ENCODE peak calls at places on chromosomes 6 and 20, in eight cellular contexts. S is GM10248, B is endothelial cell, G is hepatocyte, J is bronchial epithelial cell, K is lung, H is fibroblast of the aortic adventitia, O is kidney epithelial cell. R is an unnamed sample.
A peak's percentile ranks its signal among the peaks of the same experiment; 100 is the strongest.

GRCh38 chr6:134134654-134135053 is 82.2 kb upstream of the SLC2A12 start:
- DNase-seq in S (no peak), B (no peak), G (no peak), J (no peak), K (no peak), H (no peak), O (no peak), R (no peak)

GRCh38 chr20:39016496-39016895 is 54.4 kb downstream of the DHX35 start:
- DNase-seq in S (no peak), B (no peak), G (no peak), J (peak; percentile 83), K (no peak), H (no peak), O (no peak), R (no peak)

GRCh38 chr6:89122625-89123024 is 4.8 kb upstream of the SRSF12 start:
- DNase-seq in S (peak; percentile 48), B (no peak), G (peak; percentile 65), J (peak; percentile 44), K (peak; percentile 7), H (peak; percentile 52), O (no peak), R (no peak)

GRCh38 chr6:126318797-126319196 is 21.1 kb upstream of the CENPW start:
- DNase-seq in S (no peak), B (no peak), G (no peak), J (no peak), K (no peak), H (no peak), O (no peak), R (no peak)

GRCh38 chr20:6824401-6824800 is 56.9 kb downstream of the BMP2 start:
- DNase-seq in S (no peak), B (no peak), G (no peak), J (peak; percentile 78), K (no peak), H (no peak), O (no peak), R (no peak)

GRCh38 chr6:166627875-166628849 is 1.1 kb upstream of the RPS6KA2 start:
- DNase-seq in S (peak; percentile 57), B (peak; percentile 87), G (peak; percentile 81), J (peak; percentile 28), K (peak; percentile 75), H (peak; percentile 51), O (no peak), R (peak; percentile 90)

GRCh38 chr6:37618916-37619605 is 78.6 kb downstream of the MDGA1 start:
- DNase-seq in S (no peak), B (no peak), G (no peak), J (no peak), K (no peak), H (no peak), O (no peak), R (no peak)

GRCh38 chr20:4666001-4666470 is 55.7 kb upstream of the PRND start:
- DNase-seq in S (no peak), B (no peak), G (no peak), J (peak; percentile 92), K (no peak), H (peak; percentile 56), O (no peak), R (no peak)

GRCh38 chr6:136994782-136995181 is 50.0 kb downstream of the IL20RA start:
- DNase-seq in S (no peak), B (no peak), G (peak; percentile 13), J (no peak), K (no peak), H (no peak), O (no peak), R (no peak)

GRCh38 chr6:29071831-29072723 is 15.0 kb downstream of the OR2B3 start:
- DNase-seq in S (peak; percentile 23), B (peak; percentile 52), G (peak; percentile 59), J (peak; percentile 46), K (no peak), H (peak; percentile 1), O (no peak), R (peak; percentile 50)

GRCh38 chr20:41030536-41031242 is 2.1 kb downstream of the TOP1 start:
- DNase-seq in S (no peak), B (no peak), G (no peak), J (peak; percentile 68), K (no peak), H (peak; percentile 71), O (no peak), R (no peak)

GRCh38 chr6:5763871-5764270 is 242.9 kb downstream of the NRN1 start:
- DNase-seq in S (peak; percentile 44), B (no peak), G (no peak), J (no peak), K (no peak), H (peak; percentile 25), O (peak; percentile 51), R (no peak)

GRCh38 chr20:37680420-37680819 is 13.4 kb upstream of the CTNNBL1 start:
- DNase-seq in S (no peak), B (no peak), G (peak; percentile 26), J (peak; percentile 41), K (no peak), H (no peak), O (no peak), R (no peak)

GRCh38 chr6:143732539-143732938 is 54.8 kb downstream of the PHACTR2 start:
- DNase-seq in S (no peak), B (no peak), G (no peak), J (no peak), K (no peak), H (no peak), O (no peak), R (no peak)

GRCh38 chr20:59006864-59007757 is at the start of gene CTSZ:
- DNase-seq in S (peak; percentile 83), B (peak; percentile 60), G (peak; percentile 75), J (no peak), K (peak; percentile 61), H (peak; percentile 15), O (no peak), R (peak; percentile 63)

GRCh38 chr6:158519761-158520160 is 40.1 kb upstream of the TMEM181 start:
- DNase-seq in S (no peak), B (no peak), G (no peak), J (no peak), K (no peak), H (no peak), O (no peak), R (no peak)

GRCh38 chr6:158517581-158517980 is 42.3 kb upstream of the TMEM181 start:
- DNase-seq in S (peak; percentile 49), B (no peak), G (no peak), J (no peak), K (no peak), H (no peak), O (no peak), R (no peak)

GRCh38 chr6:158519354-158519753 is 40.5 kb upstream of the TMEM181 start:
- DNase-seq in S (no peak), B (no peak), G (no peak), J (no peak), K (no peak), H (no peak), O (no peak), R (no peak)

GRCh38 chr6:158517038-158517437 is 42.9 kb upstream of the TMEM181 start:
- DNase-seq in S (no peak), B (no peak), G (no peak), J (no peak), K (no peak), H (no peak), O (no peak), R (no peak)

DNA sequence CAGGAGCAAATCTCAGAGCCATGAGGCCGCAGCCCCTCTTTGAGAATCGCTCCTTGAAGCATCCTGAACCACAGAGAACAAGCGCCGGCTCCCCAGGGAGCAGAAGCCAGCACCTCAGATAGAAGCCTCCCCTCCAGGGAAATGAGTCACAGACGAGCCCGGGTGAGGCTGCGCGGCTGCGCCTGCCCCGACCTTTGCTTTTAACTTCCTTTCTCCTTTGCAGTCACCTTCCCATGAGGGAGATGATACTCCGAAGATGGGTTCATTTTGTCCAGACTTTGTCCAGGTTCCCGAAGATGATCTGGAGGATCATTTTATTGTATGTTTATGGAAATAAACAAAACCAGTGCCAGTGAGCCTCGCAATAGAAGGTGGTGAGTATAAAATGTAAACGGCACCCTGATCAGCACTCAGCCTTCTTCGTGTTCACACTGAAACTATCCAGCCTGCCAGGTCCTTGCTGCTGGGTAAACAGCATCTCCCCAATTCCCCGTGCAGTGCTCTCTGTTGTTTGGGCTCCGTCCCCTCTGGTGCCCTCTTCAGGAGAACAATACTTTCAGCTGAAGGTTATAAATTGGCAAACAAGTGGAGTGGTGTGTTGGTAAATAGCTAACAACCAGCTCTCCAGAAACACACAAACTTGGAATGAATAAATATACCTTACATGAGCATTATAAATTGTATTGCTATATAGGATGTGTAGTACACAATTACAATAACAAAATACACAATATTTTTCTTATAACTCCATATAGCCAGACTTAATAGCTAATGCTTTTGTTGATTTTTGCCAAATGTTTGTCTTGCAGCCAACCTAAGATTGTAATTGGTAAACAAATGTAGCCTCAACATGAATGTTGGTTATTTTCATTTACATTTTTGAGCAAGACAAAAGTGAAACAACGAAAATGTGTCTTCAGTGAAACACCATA is 41.4 kb upstream of the TMEM181 start:
- DNase-seq in S (peak; percentile 77), B (peak; percentile 50), G (peak; percentile 72), J (peak; percentile 77), K (no peak), H (peak; percentile 82), O (no peak), R (peak; percentile 57)
- TF ChIP-seq CTCF in S (peak; percentile 55), B (peak; percentile 39), G (peak; percentile 64), J (peak; percentile 56), K (peak; percentile 33), H (peak; percentile 71), O (peak; percentile 63), R (peak; percentile 43)

GRCh38 chr20:36352843-36353553 is 46.9 kb downstream of the DLGAP4 start:
- DNase-seq in S (no peak), B (no peak), G (peak; percentile 33), J (no peak), K (no peak), H (no peak), O (no peak), R (no peak)
- TF ChIP-seq CTCF in S (no peak), B (no peak), G (no peak), J (no peak), K (no peak), H (no peak), O (no peak), R (no peak)

DNA sequence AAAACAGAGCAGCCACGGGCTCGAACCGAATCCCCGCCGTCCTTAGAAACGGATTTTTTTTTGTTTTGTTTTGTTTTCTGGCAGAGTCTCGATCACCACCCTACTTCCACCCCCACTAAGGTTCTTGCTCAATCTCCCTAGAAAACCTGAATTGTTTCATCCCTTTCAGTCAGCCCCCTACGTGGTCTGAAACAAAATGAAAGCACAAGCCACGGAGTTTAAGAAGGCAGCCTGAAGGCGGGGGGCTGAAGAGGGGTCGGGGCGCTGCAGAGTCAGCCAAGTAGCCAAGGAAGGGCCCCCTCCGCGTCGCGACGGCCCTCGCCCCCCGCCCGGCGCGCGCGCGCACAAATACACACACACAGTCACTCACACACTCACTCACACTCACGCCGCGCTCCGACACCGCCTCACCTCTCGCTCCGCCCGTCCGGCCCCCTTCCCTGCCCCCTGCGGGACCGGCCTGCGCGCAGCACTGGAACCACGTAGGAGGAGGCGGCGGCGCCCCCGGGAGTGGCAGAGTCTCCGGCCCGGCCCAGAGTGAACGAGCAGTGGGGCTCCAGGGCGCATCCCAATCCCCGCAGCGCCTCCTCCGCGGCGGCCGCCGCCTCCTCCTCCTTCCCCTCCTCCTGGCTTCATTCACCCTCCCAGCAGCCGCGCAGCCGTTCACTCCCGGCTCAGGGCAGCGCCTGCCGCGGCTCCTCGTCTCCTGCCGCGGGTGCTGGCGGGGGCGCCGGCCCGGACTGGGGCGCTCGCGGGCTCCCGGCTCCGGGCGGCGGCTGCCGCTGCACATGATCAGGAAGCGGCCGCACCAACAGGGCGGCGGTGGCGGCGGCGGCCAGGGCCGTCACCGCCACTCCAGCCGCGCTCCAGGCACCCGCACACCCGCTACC is 1.4 kb downstream of the ATXN1 start:
- DNase-seq in S (peak; percentile 68), B (peak; percentile 82), G (peak; percentile 93), J (peak; percentile 62), K (peak; percentile 90), H (peak; percentile 89), O (no peak), R (peak; percentile 83)
- TF ChIP-seq CTCF in S (peak; percentile 3), B (no peak), G (peak; percentile 13), J (no peak), K (peak; percentile 5), H (no peak), O (no peak), R (no peak)

GRCh38 chr6:45500924-45501816 is 123.4 kb upstream of the SUPT3H start:
- DNase-seq in S (no peak), B (no peak), G (peak; percentile 7), J (no peak), K (no peak), H (no peak), O (no peak), R (no peak)
- TF ChIP-seq CTCF in S (no peak), B (peak; percentile 65), G (no peak), J (no peak), K (no peak), H (peak; percentile 12), O (peak; percentile 24), R (peak; percentile 62)